ENCODE peak calls at places on chromosomes 4 and X, in four cellular contexts. G is left lung, T is PC-9, I is endothelial cell of umbilical vein. K is an unnamed sample.

GRCh38 chrX:50813843-50814661 is at the start of gene SHROOM4:
- DNase-seq in G (peak; percentile 87), T (no peak), I (peak; percentile 90), K (peak; percentile 71)

GRCh38 chr4:150598906-150599305 is 17.0 kb downstream of the MAB21L2 start:
- DNase-seq in I (no peak), T (no peak), G (peak; percentile 53), K (no peak)

GRCh38 chr4:100968046-100968445 is 379.3 kb downstream of the PPP3CA start:
- DNase-seq in G (no peak), I (no peak), T (no peak), K (no peak)

GRCh38 chr4:157992038-157992706 is 180.7 kb downstream of the GASK1B start:
- DNase-seq in G (no peak), T (peak; percentile 30), I (peak; percentile 92), K (no peak)

GRCh38 chr4:161247831-161248230 is 916.0 kb downstream of the FSTL5 start:
- DNase-seq in T (no peak), G (no peak), I (no peak), K (no peak)

GRCh38 chr4:145840162-145840768 is 98.4 kb downstream of the ZNF827 start:
- DNase-seq in T (no peak), I (peak; percentile 67), G (no peak), K (no peak)

GRCh38 chr4:73895201-73896177 is 26.3 kb downstream of the CXCL1 start:
- DNase-seq in T (no peak), G (no peak), I (no peak), K (no peak)

GRCh38 chr4:48683784-48684666 is 96.1 kb downstream of the FRYL start:
- DNase-seq in G (no peak), T (no peak), I (peak; percentile 31), K (no peak)

GRCh38 chr4:109850601-109851000 is 2.7 kb downstream of the LRIT3 start:
- DNase-seq in T (no peak), G (no peak), I (no peak), K (no peak)

GRCh38 chrX:2526390-2526789 is 25.6 kb upstream of the DHRSX start:
- DNase-seq in I (no peak), T (no peak), G (no peak), K (no peak)

GRCh38 chrX:48468693-48469691 is 1.1 kb downstream of the SLC38A5 start:
- DNase-seq in G (no peak), I (no peak), T (no peak), K (no peak)

GRCh38 chrX:8868070-8868795 is 67.0 kb upstream of the FAM9A start:
- DNase-seq in G (no peak), I (no peak), T (no peak), K (no peak)

GRCh38 chr4:72842323-72842722 is 227.2 kb downstream of the COX18 start:
- DNase-seq in T (no peak), I (no peak), G (no peak), K (no peak)

GRCh38 chr4:118034061-118034785 is at the start of gene NDST3:
- DNase-seq in I (peak; percentile 62), T (peak; percentile 48), G (peak; percentile 76), K (peak; percentile 41)

GRCh38 chrX:67582436-67582835 is 38.6 kb downstream of the AR start:
- DNase-seq in I (no peak), G (no peak), T (no peak), K (no peak)

GRCh38 chrX:132401935-132402334 is 86.9 kb downstream of the MBNL3 start:
- DNase-seq in T (peak; percentile 4), G (no peak), I (no peak), K (no peak)

GRCh38 chr4:17309567-17310268 is 202.2 kb downstream of the QDPR start:
- DNase-seq in T (no peak), I (peak; percentile 13), G (no peak), K (no peak)

GRCh38 chr4:13580018-13580417 is 35.7 kb upstream of the NKX3-2 start:
- DNase-seq in G (no peak), I (no peak), T (no peak), K (no peak)

GRCh38 chr4:74327751-74328150 is 19.5 kb downstream of the EPGN start:
- DNase-seq in T (no peak), G (no peak), I (peak; percentile 78), K (no peak)

GRCh38 chr4:22573198-22573597 is 57.3 kb upstream of the ADGRA3 start:
- DNase-seq in I (no peak), T (no peak), G (no peak), K (peak; percentile 66)

GRCh38 chr4:65241257-65241997 is 428.9 kb downstream of the EPHA5 start:
- DNase-seq in I (no peak), T (peak; percentile 69), G (peak; percentile 54), K (no peak)

GRCh38 chr4:140100771-140101170 is 53.2 kb downstream of the MAML3 start:
- DNase-seq in I (no peak), T (no peak), G (no peak), K (no peak)

GRCh38 chr4:13642163-13642562 is 14.6 kb upstream of the BOD1L1 start:
- DNase-seq in T (no peak), G (no peak), I (no peak), K (no peak)

GRCh38 chr4:128287159-128287870 is at the start of gene PGRMC2:
- DNase-seq in T (no peak), G (peak; percentile 86), I (no peak), K (peak; percentile 51)

GRCh38 chr4:146222313-146222712 is 8.0 kb downstream of the REELD1 start:
- DNase-seq in I (no peak), T (peak; percentile 44), G (no peak), K (no peak)

GRCh38 chr4:145524535-145524934 is 42.9 kb downstream of the SMAD1 start:
- DNase-seq in I (no peak), T (no peak), G (no peak), K (no peak)

DNA sequence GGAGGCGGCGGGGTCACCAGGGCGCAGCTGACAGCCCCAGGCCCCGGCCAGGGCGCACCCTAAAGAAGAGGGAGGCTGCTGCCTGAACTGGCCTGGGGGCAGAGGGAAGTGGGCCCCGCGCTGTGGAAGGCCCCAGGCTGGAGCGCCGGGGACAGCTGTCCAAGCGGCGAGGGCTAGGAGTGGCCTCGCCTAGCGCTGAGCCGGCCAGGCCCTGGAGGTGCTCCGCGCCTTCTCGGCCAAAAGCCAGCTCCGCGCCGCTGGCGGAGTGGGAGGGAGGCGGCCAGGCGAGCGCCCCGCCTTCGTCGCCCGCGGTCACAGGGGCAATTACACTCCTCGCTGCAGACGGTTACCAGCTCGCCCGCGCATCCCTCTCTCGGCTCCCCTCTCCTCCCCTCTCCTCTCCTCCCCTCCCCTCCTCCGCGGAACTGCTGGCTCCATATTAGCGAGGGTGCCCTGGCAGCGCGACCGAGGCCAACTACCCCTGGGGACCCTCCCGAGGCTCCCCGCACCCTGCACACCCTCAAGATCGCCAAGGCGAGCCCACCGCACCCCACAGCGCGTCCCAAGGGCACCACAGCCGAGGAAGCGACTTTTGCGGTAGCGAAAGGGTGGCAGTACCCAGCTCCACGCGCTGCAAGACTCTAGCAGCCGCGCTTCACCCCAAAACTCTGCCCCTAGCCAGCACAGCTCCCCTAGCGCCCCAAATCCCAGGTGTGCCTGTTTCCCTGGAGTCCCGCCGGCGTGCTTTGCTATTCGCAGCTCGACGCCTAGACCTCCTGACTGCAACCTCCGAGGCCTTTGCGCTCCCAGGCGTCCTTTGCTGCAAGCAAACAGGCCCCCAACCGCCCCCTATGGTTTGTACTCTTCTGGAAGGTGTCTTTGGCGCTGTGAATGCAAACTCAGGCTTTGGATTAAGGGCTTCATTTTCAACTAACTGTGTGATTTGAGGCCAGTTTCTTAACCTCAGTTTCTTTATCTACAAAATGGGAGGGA is 91.4 kb downstream of the BCOR start:
- DNase-seq in G (peak; percentile 79), I (no peak), T (no peak), K (peak; percentile 82)
- H3K4me1 ChIP-seq in G (peaks cover 37% of the 10 kb centered on the region), I (peaks cover 6% of the 10 kb centered on the region), T (no peaks in the 10 kb centered on the region), K (peaks cover 5% of the 10 kb centered on the region)

GRCh38 chr4:132332932-132333722 is 816.0 kb upstream of the PCDH10 start:
- DNase-seq in I (peak; percentile 8), T (no peak), G (no peak), K (no peak)
- TF ChIP-seq CTCF in I (peak; percentile 24), T (peak; percentile 59), G (no peak), K (no peak)

GRCh38 chr4:54233697-54234496 is 4.8 kb downstream of the PDGFRA start:
- DNase-seq in T (peak; percentile 47), I (peak; percentile 81), G (peak; percentile 89), K (peak; percentile 70)
- H3K4me3 ChIP-seq in T (no peak overlapping the region), I (peak overlapping the region; percentile 5), G (peak overlapping the region; percentile 48), K (peak overlapping the region; percentile 17)

GRCh38 chr4:39627413-39627812 is 11.3 kb downstream of the SMIM14 start:
- DNase-seq in I (no peak), T (no peak), G (no peak), K (no peak)

GRCh38 chr4:39626261-39626660 is 12.4 kb downstream of the SMIM14 start:
- DNase-seq in T (no peak), I (no peak), G (no peak), K (no peak)

GRCh38 chr4:39621582-39621981 is 17.1 kb downstream of the SMIM14 start:
- DNase-seq in I (peak; percentile 72), G (no peak), T (peak; percentile 64), K (no peak)

GRCh38 chr4:39631700-39632079 is 7.0 kb downstream of the SMIM14 start:
- DNase-seq in T (no peak), G (no peak), I (no peak), K (no peak)

GRCh38 chr4:39626913-39627312 is 11.8 kb downstream of the SMIM14 start:
- DNase-seq in G (no peak), I (no peak), T (no peak), K (no peak)
- H3K4me1 ChIP-seq in G (peaks cover 16% of the 10 kb centered on the region), I (peaks cover 11% of the 10 kb centered on the region), T (peaks cover under 1% of the 10 kb centered on the region), K (peaks cover 17% of the 10 kb centered on the region)

GRCh38 chr4:113762061-113762850 is 718 bp upstream of the CAMK2D start:
- DNase-seq in T (peak; percentile 90), I (peak; percentile 99), G (peak; percentile 96), K (peak; percentile 97)
- TF ChIP-seq CTCF in T (no peak), I (no peak), G (no peak), K (no peak)

GRCh38 chrX:153411255-153411987 is at the start of gene ZFP92:
- DNase-seq in T (no peak), G (peak; percentile 85), I (peak; percentile 1), K (peak; percentile 12)

GRCh38 chrX:153409414-153410101 is 1.7 kb upstream of the ZFP92 start:
- DNase-seq in I (no peak), G (no peak), T (no peak), K (no peak)

GRCh38 chrX:153410328-153410727 is 944 bp upstream of the ZFP92 start:
- DNase-seq in I (no peak), G (no peak), T (no peak), K (no peak)

GRCh38 chrX:153411988-153412574 is 809 bp downstream of the ZFP92 start:
- DNase-seq in I (no peak), T (no peak), G (no peak), K (no peak)

GRCh38 chrX:153410888-153411254 is 401 bp upstream of the ZFP92 start:
- DNase-seq in G (no peak), I (no peak), T (no peak), K (no peak)
- H3K4me3 ChIP-seq in G (peak overlapping the region; percentile 52), I (peak overlapping the region; percentile 36), T (no peak overlapping the region), K (no peak overlapping the region)

GRCh38 chrX:41333994-41334865 is at the start of gene DDX3X:
- DNase-seq in G (peak; percentile 90), I (peak; percentile 87), T (peak; percentile 69), K (peak; percentile 95)
- H3K4me1 ChIP-seq in G (peaks cover 30% of the 10 kb centered on the region), I (peaks cover 13% of the 10 kb centered on the region), T (peaks cover 4% of the 10 kb centered on the region), K (peaks cover 2% of the 10 kb centered on the region)